ENCODE peak calls at places on chromosomes 5 and 9, in seven cellular contexts. R is tibial nerve, B is HCT116, P is lower leg skin, X is Peyer's patch, Z is prostate gland, O is right lobe of liver. M is an unnamed sample.

GRCh38 chr5:22835630-22836029 is 17.5 kb downstream of the CDH12 start:
- DNase-seq in R (no peak), B (no peak), P (no peak), X (no peak), Z (no peak), O (no peak), M (no peak)

GRCh38 chr5:124906339-124907097 is 160.1 kb upstream of the ZNF608 start:
- DNase-seq in R (peak; percentile 77), B (no peak), P (peak; percentile 76), X (peak; percentile 62), Z (peak; percentile 76), O (no peak), M (peak; percentile 77)

GRCh38 chr9:89527084-89527483 is 29.2 kb upstream of the SEMA4D start:
- DNase-seq in R (peak; percentile 35), B (no peak), P (no peak), X (peak; percentile 63), Z (no peak), O (peak; percentile 74), M (peak; percentile 45)

GRCh38 chr5:95969055-95969454 is 7.4 kb upstream of the ELL2 start:
- DNase-seq in R (no peak), B (no peak), P (no peak), X (no peak), Z (no peak), O (no peak), M (no peak)

GRCh38 chr9:130461218-130461630 is 16.5 kb downstream of the ASS1 start:
- DNase-seq in R (peak; percentile 53), B (no peak), P (no peak), X (peak; percentile 80), Z (peak; percentile 28), O (peak; percentile 75), M (no peak)

GRCh38 chr5:68288756-68289134 is 73.2 kb downstream of the PIK3R1 start:
- DNase-seq in R (no peak), B (no peak), P (no peak), X (no peak), Z (peak; percentile 50), O (peak; percentile 55), M (peak; percentile 24)

GRCh38 chr9:112856843-112857242 is 33.8 kb downstream of the SLC46A2 start:
- DNase-seq in R (no peak), B (no peak), P (no peak), X (peak; percentile 39), Z (no peak), O (no peak), M (no peak)

GRCh38 chr5:33891731-33892418 is at the start of gene ADAMTS12:
- DNase-seq in R (no peak), B (no peak), P (no peak), X (no peak), Z (no peak), O (peak; percentile 60), M (no peak)

GRCh38 chr5:139403418-139403786 is 487 bp downstream of the SPATA24 start:
- DNase-seq in R (no peak), B (no peak), P (no peak), X (no peak), Z (no peak), O (no peak), M (no peak)

GRCh38 chr5:160432188-160432587 is 10.5 kb downstream of the PTTG1 start:
- DNase-seq in R (no peak), B (no peak), P (no peak), X (no peak), Z (no peak), O (no peak), M (no peak)

GRCh38 chr9:98491778-98492177 is 217.0 kb downstream of the GABBR2 start:
- DNase-seq in R (no peak), B (no peak), P (no peak), X (no peak), Z (no peak), O (no peak), M (no peak)

GRCh38 chr5:132211787-132212186 is 15.9 kb downstream of the P4HA2 start:
- DNase-seq in R (no peak), B (no peak), P (no peak), X (no peak), Z (no peak), O (no peak), M (no peak)

GRCh38 chr5:34534237-34535108 is 121.7 kb upstream of the RAI14 start:
- DNase-seq in R (no peak), B (no peak), P (no peak), X (no peak), Z (no peak), O (no peak), M (no peak)

GRCh38 chr5:13695076-13695712 is 249.3 kb downstream of the DNAH5 start:
- DNase-seq in R (no peak), B (no peak), P (no peak), X (no peak), Z (no peak), O (no peak), M (no peak)

GRCh38 chr9:3074247-3074646 is 230.4 kb upstream of the PUM3 start:
- DNase-seq in R (no peak), B (no peak), P (no peak), X (no peak), Z (no peak), O (no peak), M (no peak)

GRCh38 chr9:120904061-120904998 is 22.3 kb downstream of the TRAF1 start:
- DNase-seq in R (no peak), B (no peak), P (no peak), X (peak; percentile 90), Z (no peak), O (no peak), M (no peak)

DNA sequence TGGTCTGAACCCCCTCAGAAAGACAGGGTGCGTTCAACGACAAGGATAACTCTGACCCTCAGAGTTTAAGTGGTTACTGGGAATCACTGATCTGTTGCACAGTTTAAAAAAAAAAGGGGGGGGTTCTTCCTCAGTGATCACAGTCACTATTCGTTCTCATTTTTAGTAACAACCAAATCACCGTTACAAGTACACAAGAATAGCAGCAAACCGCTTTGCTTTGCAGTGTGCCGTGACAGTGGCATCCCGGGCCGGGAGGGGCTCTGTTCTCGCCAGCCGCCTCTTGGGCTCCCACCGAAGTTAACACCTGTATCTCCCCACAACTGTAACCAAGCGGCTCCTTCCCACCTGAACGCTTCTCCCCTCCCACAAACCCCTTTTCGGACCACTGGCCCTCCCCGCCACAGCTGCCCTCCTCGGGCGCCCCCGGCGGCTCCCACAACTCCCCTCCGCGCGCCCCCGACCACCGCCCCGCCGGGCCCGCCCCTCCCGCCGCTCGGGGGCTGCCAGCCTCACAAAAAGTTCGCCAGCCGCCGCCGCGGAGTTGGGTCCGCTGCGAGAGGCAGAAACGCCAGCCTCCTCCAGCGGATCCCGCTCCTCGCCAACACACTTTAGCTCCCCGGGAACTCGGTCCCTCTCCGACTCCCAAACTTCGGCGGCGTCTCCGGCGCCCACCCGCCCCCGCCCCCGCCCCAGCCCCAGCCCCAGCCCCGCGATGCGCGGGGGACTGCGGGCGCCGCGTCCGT is 1.2 kb downstream of the SSBP2 start:
- DNase-seq in R (no peak), B (no peak), P (no peak), X (peak; percentile 87), Z (peak; percentile 33), O (peak; percentile 58), M (no peak)
- H3K4me3 ChIP-seq in R (peak overlapping the region; percentile 82), B (peak overlapping the region; percentile 29), P (peak overlapping the region; percentile 54), X (peak overlapping the region; percentile 93), Z (peak overlapping the region; percentile 82), O (peak overlapping the region; percentile 53), M (peak overlapping the region; percentile 63)

GRCh38 chr5:53480474-53481353 is at the start of gene FST:
- DNase-seq in R (no peak), B (no peak), P (no peak), X (no peak), Z (no peak), O (peak; percentile 55), M (no peak)

GRCh38 chr5:53479045-53479655 is 1.3 kb upstream of the FST start:
- DNase-seq in R (no peak), B (no peak), P (no peak), X (no peak), Z (no peak), O (no peak), M (no peak)

GRCh38 chr5:53481354-53481886 is 991 bp downstream of the FST start:
- DNase-seq in R (no peak), B (no peak), P (no peak), X (no peak), Z (no peak), O (no peak), M (no peak)

GRCh38 chr5:53478411-53479044 is 1.9 kb upstream of the FST start:
- DNase-seq in R (peak; percentile 50), B (peak; percentile 60), P (no peak), X (no peak), Z (peak; percentile 38), O (peak; percentile 58), M (no peak)

GRCh38 chr5:53479656-53480473 is 564 bp upstream of the FST start:
- DNase-seq in R (peak; percentile 64), B (no peak), P (peak; percentile 51), X (peak; percentile 63), Z (peak; percentile 42), O (peak; percentile 82), M (peak; percentile 42)
- TF ChIP-seq POLR2A in R (no peak), B (no peak), P (no peak), X (no peak), Z (no peak), O (peak; percentile 47), M (peak; percentile 5)

GRCh38 chr9:36207016-36207415 is 16.3 kb downstream of the CLTA start:
- DNase-seq in R (no peak), B (no peak), P (no peak), X (no peak), Z (no peak), O (no peak), M (no peak)
- H3K4me3 ChIP-seq in R (no peak overlapping the region), B (no peak overlapping the region), P (no peak overlapping the region), X (no peak overlapping the region), Z (no peak overlapping the region), O (no peak overlapping the region), M (no peak overlapping the region)

GRCh38 chr5:122258241-122258640 is 53.8 kb upstream of the SNCAIP start:
- DNase-seq in R (no peak), B (no peak), P (no peak), X (no peak), Z (no peak), O (no peak), M (no peak)
- TF ChIP-seq POLR2A in R (no peak), B (no peak), P (no peak), X (no peak), Z (no peak), O (no peak), M (no peak)